ENCODE peak calls at places on chromosomes 12 and 14, in seven cellular contexts. Z, Q, U, B, J, S and G are unnamed samples.

GRCh38 chr12:121533391-121534090 is 47.3 kb downstream of the KDM2B start:
- DNase-seq in Z (no peak), Q (no peak), U (no peak), B (no peak), J (no peak), S (peak), G (no peak)

GRCh38 chr14:101369194-101369915 is 191.9 kb upstream of the DIO3 start:
- DNase-seq in Z (no peak), Q (no peak), U (no peak), B (no peak), J (no peak), S (peak), G (no peak)

GRCh38 chr14:39372656-39373055 is 59.6 kb downstream of the FBXO33 start:
- DNase-seq in Z (no peak), Q (peak), U (no peak), B (no peak), J (no peak), S (no peak), G (no peak)

GRCh38 chr12:4806439-4807115 is 86.4 kb downstream of the GALNT8 start:
- DNase-seq in Z (no peak), Q (no peak), U (no peak), B (no peak), J (no peak), S (no peak), G (no peak)

GRCh38 chr14:61121293-61121897 is 140.3 kb downstream of the SLC38A6 start:
- DNase-seq in Z (no peak), Q (no peak), U (no peak), B (no peak), J (peak), S (no peak), G (no peak)

GRCh38 chr14:28756896-28757570 is 9.6 kb upstream of the FOXG1 start:
- DNase-seq in Z (no peak), Q (peak), U (no peak), B (no peak), J (peak), S (no peak), G (no peak)

GRCh38 chr12:69298947-69299346 is 49.2 kb upstream of the LYZ start:
- DNase-seq in Z (no peak), Q (no peak), U (no peak), B (no peak), J (no peak), S (no peak), G (peak)

GRCh38 chr12:11814362-11814761 is 164.9 kb downstream of the ETV6 start:
- DNase-seq in Z (no peak), Q (peak), U (peak), B (no peak), J (peak), S (no peak), G (no peak)

GRCh38 chr14:104313674-104314073 is 175.3 kb downstream of the KIF26A start:
- DNase-seq in Z (no peak), Q (no peak), U (no peak), B (no peak), J (no peak), S (no peak), G (no peak)

GRCh38 chr12:46959484-46959883 is 119.9 kb upstream of the PCED1B start:
- DNase-seq in Z (no peak), Q (peak), U (peak), B (no peak), J (no peak), S (no peak), G (no peak)

GRCh38 chr14:23245282-23245681 is 7.5 kb downstream of the RNF212B start:
- DNase-seq in Z (no peak), Q (no peak), U (no peak), B (no peak), J (no peak), S (no peak), G (no peak)

GRCh38 chr12:123027726-123028445 is 47.4 kb downstream of the ARL6IP4 start:
- DNase-seq in Z (no peak), Q (no peak), U (no peak), B (no peak), J (no peak), S (no peak), G (no peak)

GRCh38 chr12:101594700-101595099 is at the start of gene MYBPC1:
- DNase-seq in Z (no peak), Q (no peak), U (no peak), B (no peak), J (no peak), S (no peak), G (no peak)

GRCh38 chr14:94689218-94689984 is 77.2 kb downstream of the SERPINA3 start:
- DNase-seq in Z (peak), Q (peak), U (no peak), B (peak), J (peak), S (peak), G (no peak)

GRCh38 chr12:27966870-27967269 is 5.7 kb downstream of the PTHLH start:
- DNase-seq in Z (no peak), Q (peak), U (peak), B (no peak), J (peak), S (no peak), G (no peak)

GRCh38 chr12:63304844-63305243 is 153.8 kb upstream of the AVPR1A start:
- DNase-seq in Z (no peak), Q (no peak), U (no peak), B (no peak), J (peak), S (no peak), G (no peak)

GRCh38 chr14:75249251-75249957 is 29.2 kb upstream of the FOS start:
- DNase-seq in Z (peak), Q (no peak), U (no peak), B (peak), J (no peak), S (no peak), G (no peak)

GRCh38 chr14:65658202-65658601 is 245.7 kb downstream of the FUT8 start:
- DNase-seq in Z (no peak), Q (peak), U (peak), B (no peak), J (no peak), S (no peak), G (peak)

GRCh38 chr14:73712540-73713141 is 1.5 kb downstream of the PNMA1 start:
- DNase-seq in Z (no peak), Q (peak), U (no peak), B (no peak), J (no peak), S (peak), G (no peak)

GRCh38 chr12:6535697-6535946 is 1.3 kb downstream of the GAPDH start:
- DNase-seq in Z (no peak), Q (no peak), U (no peak), B (no peak), J (no peak), S (no peak), G (no peak)

GRCh38 chr12:31005944-31006361 is 67.7 kb upstream of the DDX11 start:
- DNase-seq in Z (no peak), Q (peak), U (no peak), B (peak), J (no peak), S (no peak), G (peak)

GRCh38 chr12:51326762-51327439 is 2.9 kb upstream of the BIN2 start:
- DNase-seq in Z (no peak), Q (peak), U (no peak), B (peak), J (peak), S (no peak), G (no peak)

GRCh38 chr14:103395245-103395644 is 10.0 kb downstream of the MARK3 start:
- DNase-seq in Z (no peak), Q (peak), U (no peak), B (no peak), J (no peak), S (no peak), G (no peak)

GRCh38 chr14:99513183-99513694 is 32.0 kb downstream of the CCNK start:
- DNase-seq in Z (no peak), Q (no peak), U (no peak), B (peak), J (no peak), S (peak), G (no peak)

GRCh38 chr12:15151141-15152091 is 69.8 kb downstream of the RERG start:
- DNase-seq in Z (no peak), Q (no peak), U (no peak), B (no peak), J (peak), S (no peak), G (no peak)

GRCh38 chr12:4331221-4331620 is 10.2 kb downstream of the TIGAR start:
- DNase-seq in Z (no peak), Q (no peak), U (no peak), B (no peak), J (no peak), S (no peak), G (no peak)

GRCh38 chr12:118164798-118165486 is 29.0 kb downstream of the PEBP1 start:
- DNase-seq in Z (no peak), Q (peak), U (no peak), B (no peak), J (peak), S (no peak), G (no peak)

GRCh38 chr12:98838282-98838681 is 193.2 kb downstream of the APAF1 start:
- DNase-seq in Z (no peak), Q (peak), U (no peak), B (no peak), J (peak), S (peak), G (no peak)

GRCh38 chr12:113299619-113300237 is 35.2 kb downstream of the SLC8B1 start:
- DNase-seq in Z (no peak), Q (peak), U (peak), B (peak), J (peak), S (peak), G (peak)

GRCh38 chr12:6195665-6196535 is 4.3 kb upstream of the CD9 start:
- DNase-seq in Z (peak), Q (peak), U (peak), B (peak), J (peak), S (peak), G (no peak)

GRCh38 chr12:24118675-24119074 is 169.2 kb upstream of the SOX5 start:
- DNase-seq in Z (no peak), Q (peak), U (no peak), B (no peak), J (no peak), S (no peak), G (no peak)

GRCh38 chr12:116720129-116720528 is 17.7 kb downstream of the SPRING1 start:
- DNase-seq in Z (no peak), Q (no peak), U (no peak), B (no peak), J (no peak), S (no peak), G (no peak)
- H3K27ac ChIP-seq in Z (no peak), Q (no peak), U (no peak), B (no peak), J (no peak), S (no peak), G (no peak)

GRCh38 chr12:3119745-3120660 is 42.8 kb downstream of the TSPAN9 start:
- DNase-seq in Z (no peak), Q (peak), U (no peak), B (no peak), J (peak), S (no peak), G (no peak)
- H3K27ac ChIP-seq in Z (no peak), Q (no peak), U (no peak), B (no peak), J (peak), S (no peak), G (peak)

GRCh38 chr12:65537978-65538377 is 259.5 kb downstream of the MSRB3 start:
- DNase-seq in Z (no peak), Q (no peak), U (no peak), B (no peak), J (no peak), S (no peak), G (no peak)
- H3K27ac ChIP-seq in Z (no peak), Q (peak), U (peak), B (no peak), J (no peak), S (no peak), G (peak)

DNA sequence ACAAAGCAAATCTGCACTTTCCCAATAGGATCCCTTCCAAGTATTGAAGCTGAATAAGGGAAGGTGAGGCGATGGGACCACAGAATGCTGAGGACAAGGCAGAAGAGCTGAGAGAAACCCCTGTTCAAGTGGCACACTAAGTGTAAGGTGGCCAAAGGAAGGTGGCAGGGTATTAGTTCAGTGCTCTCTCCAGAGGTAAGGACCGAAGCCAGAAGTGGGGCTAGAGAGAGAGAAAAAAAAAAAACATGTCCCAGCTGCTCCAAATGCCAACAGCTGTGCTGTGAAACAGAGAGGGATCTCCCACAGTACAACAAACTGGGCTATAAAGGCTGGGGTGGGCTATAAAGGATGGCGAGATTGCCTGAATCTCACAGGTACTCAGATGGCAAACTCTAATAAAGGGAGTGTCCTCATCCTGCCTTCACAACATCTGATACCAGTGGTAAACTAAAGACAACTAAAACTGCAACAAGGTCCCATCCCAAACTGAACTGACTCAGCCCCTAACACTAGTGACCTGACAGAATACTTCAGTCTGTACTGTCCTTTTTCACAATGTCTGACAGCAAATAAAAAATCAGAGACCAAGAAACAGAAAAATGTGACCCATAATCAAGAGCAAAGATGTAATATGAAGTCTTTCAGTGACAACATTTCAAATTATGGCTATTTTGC is 47.9 kb downstream of the CDK17 start:
- DNase-seq in Z (no peak), Q (no peak), U (no peak), B (no peak), J (no peak), S (no peak), G (no peak)
- H3K27ac ChIP-seq in Z (no peak), Q (no peak), U (no peak), B (no peak), J (no peak), S (no peak), G (no peak)

DNA sequence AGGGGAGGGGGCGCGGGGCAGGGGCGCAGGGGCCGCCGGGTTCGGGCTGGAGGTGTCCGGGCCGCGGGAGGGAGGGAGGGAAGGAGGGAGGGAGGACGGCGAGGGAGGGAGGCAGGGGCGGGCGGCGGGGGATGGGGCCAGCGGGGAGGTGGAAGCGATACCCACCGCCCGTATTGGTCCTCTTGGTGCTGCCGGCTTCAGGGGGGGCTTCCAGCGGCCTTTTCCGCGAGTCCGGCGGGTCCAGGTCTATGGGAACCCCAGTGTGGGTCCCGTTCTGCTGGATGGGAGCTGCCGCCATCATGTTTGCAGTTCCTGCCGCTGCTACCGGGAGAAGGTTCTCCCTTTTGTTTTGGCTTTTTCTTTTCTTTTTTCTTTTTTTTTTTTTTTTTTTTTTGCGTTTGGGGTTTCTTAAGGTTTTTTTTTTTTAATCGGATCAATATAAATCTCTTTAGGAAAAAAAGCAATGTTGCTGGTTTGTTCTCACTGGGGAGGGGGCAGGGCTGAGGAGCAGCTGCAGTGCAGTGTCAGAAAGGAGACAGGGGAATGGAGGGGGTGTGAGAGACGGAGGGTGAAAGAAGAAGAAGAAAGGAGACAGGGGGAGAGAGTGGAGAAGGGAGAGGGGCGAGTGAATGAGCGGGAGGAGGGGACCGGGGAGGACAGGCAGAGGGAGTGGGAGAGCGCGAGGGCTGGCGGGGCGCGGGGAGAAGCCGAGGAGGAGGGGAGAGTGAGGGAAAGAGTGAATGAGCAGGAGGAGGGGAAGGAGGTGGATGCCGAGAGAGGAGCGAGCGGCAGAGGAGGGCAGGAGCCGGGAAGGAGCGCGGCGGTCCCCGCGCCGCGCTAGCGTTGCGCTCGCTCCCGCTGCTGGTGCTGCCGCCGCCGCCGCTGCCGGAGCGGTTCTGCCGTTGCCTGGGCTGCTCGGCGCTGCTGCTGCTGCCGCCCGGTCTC is at the start of gene NOVA1:
- DNase-seq in Z (no peak), Q (no peak), U (no peak), B (peak), J (no peak), S (peak), G (no peak)
- H3K27ac ChIP-seq in Z (no peak), Q (peak), U (peak), B (peak), J (peak), S (peak), G (no peak)

DNA sequence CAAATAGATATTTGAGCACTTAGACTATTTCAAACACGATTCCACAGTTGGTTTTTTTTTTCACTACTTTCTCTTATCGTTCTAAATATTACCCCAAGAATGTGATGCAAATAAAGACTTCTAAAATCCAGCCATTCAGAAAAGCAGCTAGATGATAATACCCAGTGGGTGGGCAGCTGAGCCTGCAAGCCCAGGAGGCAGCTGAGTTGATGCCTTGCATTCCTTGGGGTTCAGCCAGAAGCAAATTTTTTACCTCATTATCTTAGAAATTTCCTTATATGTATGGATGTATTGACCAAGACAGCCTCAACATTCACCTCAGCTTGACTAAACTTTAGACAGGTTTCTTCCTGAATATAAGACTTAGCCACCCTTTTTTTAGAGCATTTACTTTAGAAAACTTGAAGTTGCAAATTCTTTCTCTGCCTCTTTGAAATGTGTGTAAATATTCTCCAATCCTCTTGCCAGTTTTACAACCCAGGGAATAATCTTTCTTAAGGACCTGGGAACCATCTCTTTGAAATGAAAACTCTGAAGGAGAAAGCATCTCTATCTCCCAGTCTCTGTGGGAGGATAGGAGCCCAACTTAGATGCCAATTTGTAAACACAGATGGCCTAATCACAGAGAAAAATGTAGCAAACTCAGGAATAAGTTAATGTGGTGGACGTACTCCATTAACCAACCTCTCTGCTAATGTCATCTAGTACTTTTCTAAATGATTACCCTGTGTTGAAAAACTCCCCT is 52.2 kb upstream of the ANP32D start:
- DNase-seq in Z (no peak), Q (no peak), U (no peak), B (no peak), J (peak), S (no peak), G (no peak)
- H3K27ac ChIP-seq in Z (no peak), Q (no peak), U (no peak), B (no peak), J (peak), S (no peak), G (no peak)

GRCh38 chr12:120119395-120119973 is 2.9 kb upstream of the RAB35 start:
- DNase-seq in Z (no peak), Q (peak), U (peak), B (no peak), J (no peak), S (no peak), G (no peak)

GRCh38 chr12:120117961-120118709 is 1.6 kb upstream of the RAB35 start:
- DNase-seq in Z (no peak), Q (peak), U (no peak), B (no peak), J (peak), S (no peak), G (no peak)

GRCh38 chr12:120118710-120119097 is 2.2 kb upstream of the RAB35 start:
- DNase-seq in Z (no peak), Q (peak), U (no peak), B (no peak), J (no peak), S (no peak), G (no peak)

GRCh38 chr12:120121766-120122293 is 5.3 kb upstream of the RAB35 start:
- DNase-seq in Z (no peak), Q (peak), U (no peak), B (no peak), J (no peak), S (no peak), G (no peak)

GRCh38 chr12:120121343-120121742 is 4.8 kb upstream of the RAB35 start:
- DNase-seq in Z (no peak), Q (no peak), U (no peak), B (no peak), J (no peak), S (no peak), G (no peak)
- H3K27ac ChIP-seq in Z (no peak), Q (peak), U (no peak), B (no peak), J (no peak), S (no peak), G (no peak)